ENCODE peak calls at places on chromosomes 7 and 10, in six cellular contexts. K is colonic mucosa, W is cardiac muscle cell, C is upper lobe of left lung, N is fibroblast of lung, S is tibial artery. X is an unnamed sample. For H3K27me3, the result is how much of the 10 kb centered on the place peaks cover.

GRCh38 chr10:11525503-11525902 is 85.9 kb downstream of the USP6NL start:
- DNase-seq in K (peak), W (no peak), C (no peak), N (no peak), S (peak), X (no peak)

GRCh38 chr7:151244156-151244870 is 4.2 kb downstream of the SMARCD3 start:
- DNase-seq in K (peak), W (peak), C (peak), N (no peak), S (no peak), X (no peak)

GRCh38 chr7:30068117-30068516 is 39.9 kb downstream of the PLEKHA8 start:
- DNase-seq in K (no peak), W (no peak), C (no peak), N (peak), S (no peak), X (no peak)

GRCh38 chr10:72242675-72243074 is 26.6 kb upstream of the ASCC1 start:
- DNase-seq in K (no peak), W (no peak), C (peak), N (peak), S (peak), X (no peak)

GRCh38 chr7:143885951-143886350 is 16.0 kb downstream of the TCAF1 start:
- DNase-seq in K (no peak), W (no peak), C (no peak), N (no peak), S (no peak), X (no peak)

GRCh38 chr10:101875068-101875688 is 31.6 kb upstream of the KCNIP2 start:
- DNase-seq in K (no peak), W (no peak), C (no peak), N (no peak), S (no peak), X (no peak)

GRCh38 chr7:33623267-33623666 is 282.1 kb upstream of the BMPER start:
- DNase-seq in K (no peak), W (no peak), C (no peak), N (peak), S (no peak), X (no peak)

GRCh38 chr10:110447886-110448285 is 49.8 kb upstream of the DUSP5 start:
- DNase-seq in K (no peak), W (no peak), C (peak), N (no peak), S (no peak), X (no peak)

GRCh38 chr10:21584834-21585530 is 51.0 kb downstream of the MLLT10 start:
- DNase-seq in K (no peak), W (no peak), C (no peak), N (no peak), S (no peak), X (no peak)

GRCh38 chr10:132910901-132911711 is 31.3 kb downstream of the CFAP46 start:
- DNase-seq in K (no peak), W (no peak), C (no peak), N (peak), S (no peak), X (no peak)

GRCh38 chr7:80475383-80475782 is 36.5 kb downstream of the GNAT3 start:
- DNase-seq in K (no peak), W (no peak), C (no peak), N (peak), S (no peak), X (no peak)

DNA sequence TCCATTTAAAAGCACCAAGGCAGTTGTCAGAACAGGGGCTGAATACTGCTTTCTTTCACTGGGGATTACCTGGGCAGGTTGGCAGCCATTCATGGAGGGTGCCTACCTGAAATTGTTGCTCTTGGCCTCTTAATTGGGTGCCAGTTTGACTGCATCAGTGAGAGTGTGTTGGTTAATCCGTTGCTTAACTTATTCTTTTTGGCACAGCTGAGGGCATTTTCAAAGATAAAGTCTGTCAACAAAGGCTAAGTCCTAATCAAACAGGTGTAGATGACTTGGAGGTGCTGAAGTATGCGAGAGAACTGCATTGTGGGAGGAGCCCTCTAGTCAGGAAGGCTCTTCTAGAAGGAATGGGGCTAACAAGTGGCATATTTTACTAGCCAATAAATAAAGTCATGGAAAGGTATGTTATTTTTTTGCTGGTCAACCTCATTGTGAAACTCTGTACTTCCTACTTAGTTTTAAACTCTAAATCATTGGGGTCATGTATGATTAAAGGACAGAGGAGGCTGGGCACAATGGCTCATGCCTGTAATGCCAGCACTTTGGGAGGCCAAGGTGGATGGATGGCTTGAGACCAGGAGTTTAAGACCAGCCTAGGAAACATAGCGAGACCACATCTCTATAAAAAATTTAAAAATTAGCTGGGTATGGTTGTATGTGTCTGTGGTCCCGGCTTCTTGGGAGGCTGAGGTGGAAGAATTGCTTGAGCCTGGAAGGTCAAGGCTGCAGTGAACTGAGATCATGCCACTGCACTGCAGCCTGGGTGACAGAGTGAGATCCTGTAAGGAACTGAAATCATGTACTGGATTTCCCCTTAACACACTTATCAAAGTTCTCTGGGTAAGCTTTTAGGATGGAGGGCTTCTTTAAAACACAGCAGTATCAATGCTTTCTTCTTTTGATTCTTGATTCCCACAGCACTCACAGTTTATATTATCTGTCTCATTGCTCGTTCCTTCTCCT is 134.1 kb downstream of the LRMDA start:
- DNase-seq in K (no peak), W (no peak), C (peak), N (no peak), S (no peak), X (no peak)
- TF ChIP-seq CTCF in K (no peak), W (no peak), C (no peak), N (no peak), S (no peak), X (no peak)

DNA sequence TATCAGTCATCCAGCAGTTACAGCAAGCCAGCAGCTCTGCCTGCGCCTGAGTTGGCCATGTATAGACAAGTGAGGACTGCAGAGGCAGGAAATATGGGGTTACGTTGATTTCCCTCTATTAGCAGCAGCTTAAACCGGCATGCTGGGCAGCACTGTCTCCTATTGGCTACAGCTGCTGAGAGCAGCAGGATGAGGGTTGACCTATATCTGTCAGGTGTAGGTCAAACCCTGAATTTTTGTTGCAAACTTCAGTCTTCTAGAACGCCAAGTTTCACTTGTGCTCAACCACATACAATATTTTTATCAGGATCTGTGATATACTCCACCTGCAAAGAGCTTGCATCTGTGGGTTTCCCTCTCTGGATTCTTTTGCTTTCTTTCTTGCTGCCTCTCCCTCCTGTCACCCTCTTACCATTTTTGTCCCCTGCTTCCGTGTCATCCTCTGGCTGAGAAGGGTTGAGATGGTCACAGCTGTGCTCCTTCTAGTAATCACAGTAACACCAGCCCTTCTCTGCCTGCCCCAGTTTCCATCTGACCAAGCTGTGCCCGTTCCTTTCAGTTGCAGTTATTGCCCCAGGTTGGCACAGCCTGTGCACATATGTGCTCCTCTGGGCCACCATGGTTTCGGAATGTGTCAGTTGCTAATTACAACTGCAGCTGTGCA is 23.8 kb upstream of the GLCCI1 start:
- DNase-seq in K (no peak), W (no peak), C (peak), N (no peak), S (no peak), X (no peak)
- H3K27ac ChIP-seq in K (peak), W (no peak), C (no peak), N (no peak), S (no peak), X (no peak)

GRCh38 chr10:7606977-7607404 is 59.8 kb downstream of the ITIH5 start:
- DNase-seq in K (no peak), W (no peak), C (peak), N (no peak), S (no peak), X (no peak)

GRCh38 chr10:7601023-7601656 is 65.6 kb downstream of the ITIH5 start:
- DNase-seq in K (no peak), W (no peak), C (no peak), N (no peak), S (no peak), X (no peak)

GRCh38 chr10:7608001-7608400 is 58.8 kb downstream of the ITIH5 start:
- DNase-seq in K (no peak), W (no peak), C (no peak), N (no peak), S (no peak), X (no peak)

GRCh38 chr10:7610017-7610416 is 56.7 kb downstream of the ITIH5 start:
- DNase-seq in K (no peak), W (no peak), C (no peak), N (no peak), S (no peak), X (no peak)

DNA sequence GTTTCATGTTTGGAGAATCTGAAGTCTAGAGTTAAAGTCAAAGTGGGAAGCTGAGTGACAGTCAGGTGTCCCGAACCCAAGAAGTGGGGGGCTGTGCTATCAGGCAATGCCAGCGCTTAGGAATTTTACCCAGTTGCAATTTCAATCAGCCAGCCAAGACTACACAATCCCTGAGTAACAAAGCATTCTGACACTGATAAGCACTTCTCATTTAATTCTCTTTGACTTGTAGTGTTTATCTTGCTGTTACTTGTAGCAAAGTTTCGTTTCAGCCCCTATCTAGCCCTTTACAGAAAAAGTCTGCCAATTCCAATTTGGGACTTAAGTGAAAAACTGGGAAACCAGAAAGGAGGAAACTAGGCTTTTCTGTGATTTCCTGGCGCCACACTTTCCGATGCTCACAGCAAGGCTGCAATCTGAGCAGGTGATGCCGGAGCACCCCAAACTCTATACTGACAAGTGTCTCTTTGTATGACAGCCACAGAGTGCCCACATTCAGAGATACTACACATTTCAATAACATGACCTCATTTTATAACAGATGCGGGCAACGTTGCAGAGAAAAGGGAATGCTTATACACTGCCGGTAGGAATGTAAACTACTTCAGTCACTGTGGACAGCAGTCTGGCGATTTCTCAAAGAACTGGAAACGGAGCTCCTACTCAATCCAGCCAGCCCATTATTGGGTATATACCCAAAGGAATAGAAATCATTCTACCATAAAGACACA is 61.0 kb downstream of the ITIH5 start:
- DNase-seq in K (no peak), W (no peak), C (no peak), N (no peak), S (no peak), X (no peak)
- H3K27me3 ChIP-seq in K (under half), W (under half), C (under half), N (under half), S (under half), X (under half)

DNA sequence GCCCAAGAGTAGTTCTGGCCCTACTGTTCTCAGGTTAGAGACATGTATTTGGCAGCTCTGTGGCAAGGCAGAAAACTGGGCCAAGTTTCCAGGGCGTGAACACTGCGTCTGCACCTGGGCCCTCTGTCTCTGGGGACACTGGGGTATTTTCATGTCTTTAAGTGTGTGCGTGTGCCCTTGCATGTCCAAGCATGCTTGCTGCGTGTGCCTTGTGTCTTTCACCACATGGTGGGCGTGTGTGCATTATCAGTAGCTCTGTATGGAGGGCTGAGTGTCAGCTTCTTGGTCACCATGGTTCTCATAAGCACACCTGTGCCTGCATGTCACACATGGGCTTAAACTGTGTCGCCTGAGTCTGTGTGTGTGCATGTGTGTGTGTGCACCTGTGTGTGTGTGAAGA is 69.3 kb downstream of the HIPK2 start:
- DNase-seq in K (no peak), W (no peak), C (no peak), N (no peak), S (no peak), X (no peak)
- TF ChIP-seq CTCF in K (no peak), W (no peak), C (no peak), N (no peak), S (no peak), X (no peak)

GRCh38 chr10:88254091-88254490 is 329.0 kb downstream of the RNLS start:
- DNase-seq in K (no peak), W (no peak), C (no peak), N (peak), S (peak), X (no peak)
- H3K27ac ChIP-seq in K (no peak), W (no peak), C (no peak), N (no peak), S (peak), X (no peak)

GRCh38 chr10:6640433-6641040 is 60.5 kb upstream of the PRKCQ start:
- DNase-seq in K (no peak), W (no peak), C (no peak), N (no peak), S (no peak), X (no peak)

GRCh38 chr10:6637053-6637452 is 57.0 kb upstream of the PRKCQ start:
- DNase-seq in K (no peak), W (no peak), C (no peak), N (no peak), S (no peak), X (no peak)

DNA sequence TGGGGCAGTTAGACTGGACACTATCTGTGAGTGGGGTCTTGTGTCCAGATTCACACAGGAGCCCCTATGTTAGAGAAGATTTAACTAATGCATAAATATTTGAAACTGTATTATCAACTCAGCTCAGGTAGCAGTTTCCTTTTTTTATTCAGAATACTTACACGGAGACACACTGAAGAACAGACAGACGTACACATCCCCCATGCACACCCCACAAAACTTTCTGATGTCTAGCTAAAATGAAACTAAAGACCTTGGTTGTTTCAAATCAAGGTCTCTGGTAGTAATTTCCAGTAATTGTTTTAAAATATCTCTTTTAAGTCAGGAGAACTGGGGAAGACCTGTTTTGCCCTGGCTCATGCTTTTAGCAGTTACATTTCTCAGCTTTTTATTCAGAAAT is 55.7 kb upstream of the PRKCQ start:
- DNase-seq in K (no peak), W (no peak), C (no peak), N (no peak), S (no peak), X (no peak)
- H3K27me3 ChIP-seq in K (under half), W (under half), C (under half), N (under half), S (under half), X (under half)